ENCODE peak calls at places on chromosomes 13 and 19, in six cellular contexts. P is Panc1; M is cardiac muscle cell; D is lung; J is tibial nerve; E is CD8-positive, alpha-beta T cell. R is an unnamed sample.

GRCh38 chr13:65844266-65844841 is 1385.8 kb downstream of the PCDH9 start:
- DNase-seq in P (no peak), M (no peak), D (no peak), J (no peak), E (no peak), R (no peak)

GRCh38 chr13:46041335-46041934 is 11.1 kb downstream of the ZC3H13 start:
- DNase-seq in P (no peak), M (no peak), D (no peak), J (no peak), E (no peak), R (no peak)

GRCh38 chr13:79541426-79542049 is 60.6 kb downstream of the NDFIP2 start:
- DNase-seq in P (peak; percentile 22), M (peak; percentile 51), D (no peak), J (peak; percentile 57), E (no peak), R (no peak)

GRCh38 chr13:29758591-29759114 is 91.8 kb downstream of the UBL3 start:
- DNase-seq in P (no peak), M (no peak), D (no peak), J (no peak), E (peak; percentile 12), R (no peak)

GRCh38 chr13:109794095-109794494 is 7.7 kb upstream of the IRS2 start:
- DNase-seq in P (no peak), M (no peak), D (no peak), J (no peak), E (no peak), R (no peak)

GRCh38 chr13:25478186-25478585 is 106.4 kb downstream of the ATP8A2 start:
- DNase-seq in P (no peak), M (no peak), D (no peak), J (no peak), E (no peak), R (no peak)

GRCh38 chr19:32642771-32643170 is 32.2 kb downstream of the ANKRD27 start:
- DNase-seq in P (no peak), M (no peak), D (no peak), J (no peak), E (peak; percentile 43), R (no peak)

GRCh38 chr19:6729573-6730152 is 7.7 kb downstream of the GPR108 start:
- DNase-seq in P (no peak), M (no peak), D (no peak), J (no peak), E (no peak), R (no peak)

GRCh38 chr13:56558698-56559320 is 581.9 kb upstream of the PRR20A start:
- DNase-seq in P (no peak), M (no peak), D (no peak), J (no peak), E (no peak), R (no peak)

GRCh38 chr19:33176670-33177416 is 17.3 kb upstream of the LRP3 start:
- DNase-seq in P (peak; percentile 98), M (peak; percentile 97), D (peak; percentile 97), J (peak; percentile 99), E (peak; percentile 97), R (peak; percentile 97)

GRCh38 chr19:8174706-8175105 is 25.3 kb upstream of the FBN3 start:
- DNase-seq in P (no peak), M (no peak), D (no peak), J (no peak), E (no peak), R (no peak)

GRCh38 chr19:12244370-12244769 is 50.3 kb downstream of the ZNF44 start:
- DNase-seq in P (no peak), M (no peak), D (no peak), J (no peak), E (no peak), R (no peak)
- TF ChIP-seq CTCF in P (no peak), M (no peak), D (no peak), J (no peak), E (no peak), R (no peak)

GRCh38 chr19:13303381-13304129 is 153.3 kb downstream of the IER2 start:
- DNase-seq in P (no peak), M (no peak), D (no peak), J (no peak), E (no peak), R (no peak)
- H3K27me3 ChIP-seq in P (no peaks in the 10 kb centered on the region), M (no peaks in the 10 kb centered on the region), D (no peaks in the 10 kb centered on the region), J (peaks cover 35% of the 10 kb centered on the region), E (peaks cover 3% of the 10 kb centered on the region), R (no peaks in the 10 kb centered on the region)

GRCh38 chr13:36848228-36848982 is 29.4 kb downstream of the RFXAP start:
- DNase-seq in P (no peak), M (no peak), D (no peak), J (no peak), E (no peak), R (no peak)

GRCh38 chr13:36847541-36848045 is 28.6 kb downstream of the RFXAP start:
- DNase-seq in P (no peak), M (no peak), D (no peak), J (no peak), E (no peak), R (peak; percentile 47)

DNA sequence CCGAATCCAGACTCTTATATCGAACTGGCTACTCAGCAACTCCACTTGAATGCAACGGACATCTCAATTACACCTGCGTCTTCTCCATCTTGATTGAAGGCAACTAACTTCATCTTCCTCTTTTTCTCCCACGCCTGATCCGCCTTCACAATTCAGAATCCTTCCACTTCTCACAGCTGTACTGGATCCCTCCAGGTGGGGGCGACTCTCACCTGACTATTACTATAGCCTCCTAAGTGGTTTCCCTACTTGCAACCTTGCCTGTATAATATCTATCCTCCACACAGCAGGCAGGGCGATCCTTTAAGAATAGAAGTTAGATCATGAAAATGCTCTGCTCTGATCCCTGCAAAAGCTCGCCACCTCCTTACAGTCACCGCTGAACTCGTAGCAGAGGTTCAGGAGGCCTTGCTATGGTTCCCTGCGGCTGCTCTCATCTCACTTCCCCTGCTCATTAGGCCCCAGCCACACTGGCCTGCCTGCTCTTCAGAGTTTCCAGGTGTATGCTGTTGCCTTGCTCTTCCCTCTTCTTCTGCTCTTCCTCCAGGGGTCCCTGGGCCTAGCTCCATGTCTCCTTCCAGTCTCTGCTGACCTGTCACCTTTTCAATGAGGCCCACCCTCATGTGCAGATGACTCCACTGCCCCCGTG is 31.9 kb downstream of the RFXAP start:
- DNase-seq in P (no peak), M (peak; percentile 30), D (no peak), J (no peak), E (no peak), R (no peak)
- TF ChIP-seq CTCF in P (peak; percentile 44), M (peak; percentile 27), D (no peak), J (no peak), E (no peak), R (no peak)

GRCh38 chr13:52848455-52849190 is at the start of gene PCDH8:
- DNase-seq in P (no peak), M (peak; percentile 91), D (no peak), J (peak; percentile 49), E (no peak), R (peak; percentile 34)
- H3K27me3 ChIP-seq in P (peaks cover 6% of the 10 kb centered on the region), M (peaks cover 61% of the 10 kb centered on the region), D (peaks cover 40% of the 10 kb centered on the region), J (peaks cover 69% of the 10 kb centered on the region), E (peaks cover 25% of the 10 kb centered on the region), R (peaks cover 29% of the 10 kb centered on the region)

GRCh38 chr13:70729369-70729768 is 621.1 kb upstream of the KLHL1 start:
- DNase-seq in P (no peak), M (no peak), D (no peak), J (no peak), E (no peak), R (no peak)

GRCh38 chr13:70723732-70724131 is 615.5 kb upstream of the KLHL1 start:
- DNase-seq in P (no peak), M (peak; percentile 8), D (no peak), J (no peak), E (no peak), R (no peak)
- TF ChIP-seq CTCF in P (peak; percentile 19), M (no peak), D (no peak), J (no peak), E (no peak), R (no peak)

DNA sequence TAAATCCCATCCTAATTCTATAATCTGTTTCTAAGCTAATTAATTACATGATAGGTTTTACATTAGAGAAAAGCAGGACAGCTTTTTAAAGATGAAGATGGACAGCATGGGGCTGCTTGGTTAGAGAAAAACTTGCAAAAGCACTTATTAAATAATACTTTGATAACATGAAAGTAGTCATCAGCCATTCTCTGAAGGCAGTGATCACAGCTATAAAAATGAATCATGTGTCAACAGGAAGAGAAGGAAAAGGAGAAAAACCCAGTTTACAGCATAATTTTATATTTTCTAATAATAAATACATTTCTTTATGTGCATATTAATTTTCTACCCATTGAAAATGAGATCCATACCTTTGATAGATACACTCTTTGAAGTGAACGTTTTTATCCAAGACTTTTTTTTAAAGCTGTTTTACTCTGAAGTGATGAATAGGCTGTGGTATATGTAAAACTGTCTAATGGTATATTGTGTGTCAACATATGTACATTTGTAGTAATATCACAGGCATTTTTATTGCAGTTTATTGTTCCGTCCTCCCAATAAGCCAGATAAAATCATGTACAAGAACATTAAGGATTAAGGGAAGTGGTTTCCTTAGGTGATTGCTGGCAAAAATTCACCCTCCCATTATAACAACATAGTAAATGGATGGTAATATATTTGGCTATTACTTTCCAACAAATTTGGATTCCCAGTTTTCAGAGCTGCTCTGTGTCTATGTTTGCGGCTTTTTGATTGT is 1.4 kb upstream of the KLF5 start:
- DNase-seq in P (no peak), M (no peak), D (no peak), J (no peak), E (no peak), R (no peak)
- H3K27me3 ChIP-seq in P (peaks cover 2% of the 10 kb centered on the region), M (peaks cover 55% of the 10 kb centered on the region), D (no peaks in the 10 kb centered on the region), J (peaks cover 2% of the 10 kb centered on the region), E (peaks cover 12% of the 10 kb centered on the region), R (no peaks in the 10 kb centered on the region)

DNA sequence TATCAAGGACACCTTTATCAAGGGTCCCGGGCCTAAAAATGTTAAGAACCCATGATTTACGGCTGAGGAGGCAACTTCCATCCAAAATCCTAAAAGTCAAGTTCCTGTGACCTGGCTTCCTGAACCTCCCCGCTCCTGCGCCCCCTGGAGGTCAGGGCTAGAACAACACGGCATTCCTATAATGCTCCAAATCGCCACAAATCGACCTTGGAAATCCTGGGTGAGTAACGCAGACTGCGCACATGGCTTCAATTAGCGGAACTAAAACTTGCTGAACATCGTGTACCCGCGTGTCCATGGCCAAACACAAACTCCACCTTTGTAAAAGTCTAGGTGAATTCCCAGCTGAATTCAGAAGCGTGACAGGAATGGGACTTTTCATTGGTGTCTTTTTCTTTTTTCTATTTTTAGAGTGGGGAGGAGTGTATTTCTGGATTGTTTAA is 4.3 kb upstream of the C5AR1 start:
- DNase-seq in P (no peak), M (peak; percentile 62), D (peak; percentile 65), J (peak; percentile 77), E (peak; percentile 13), R (peak; percentile 88)
- TF ChIP-seq CTCF in P (peak; percentile 96), M (peak; percentile 99), D (peak; percentile 85), J (peak; percentile 90), E (peak; percentile 89), R (peak; percentile 84)

GRCh38 chr13:27822258-27822872 is 30.1 kb downstream of the GSX1 start:
- DNase-seq in P (no peak), M (no peak), D (no peak), J (no peak), E (no peak), R (no peak)
- H3K27me3 ChIP-seq in P (peaks cover 3% of the 10 kb centered on the region), M (peaks cover 96% of the 10 kb centered on the region), D (peaks cover 9% of the 10 kb centered on the region), J (peaks cover 75% of the 10 kb centered on the region), E (no peaks in the 10 kb centered on the region), R (peaks cover 26% of the 10 kb centered on the region)

DNA sequence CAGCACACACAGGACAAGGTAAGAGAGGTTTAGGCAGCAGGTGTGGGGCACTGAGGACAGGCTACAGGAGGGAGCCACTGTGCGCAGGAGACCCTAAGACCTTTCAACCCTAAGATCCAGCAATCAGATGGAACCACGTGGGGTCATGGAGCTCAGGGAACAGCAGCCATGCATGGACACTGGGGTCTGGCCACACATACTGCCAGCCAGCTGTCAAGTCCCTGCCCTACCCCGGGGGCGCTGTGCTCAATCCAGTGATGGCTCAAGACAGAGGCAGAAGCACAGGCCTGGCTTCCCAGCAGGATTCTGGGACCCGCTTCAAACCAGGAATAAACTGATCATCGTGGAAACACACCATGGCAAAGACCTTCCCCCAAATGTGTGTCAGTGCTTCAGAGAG is 25.5 kb upstream of the EPHX3 start:
- DNase-seq in P (no peak), M (no peak), D (no peak), J (no peak), E (no peak), R (no peak)
- TF ChIP-seq CTCF in P (no peak), M (no peak), D (no peak), J (no peak), E (no peak), R (no peak)